ENCODE peak calls at places on chromosome 11, in eight cellular contexts. L is AG08395, C is GM12891, S is neural crest cell, A is LHCN-M2, M is substantia nigra, Z is K562, W is T1000. R is an unnamed sample.

GRCh38 chr11:43734256-43734655 is 53.7 kb downstream of the HSD17B12 start:
- DNase-seq in S (no peak), Z (no peak), W (no peak), A (no peak), M (no peak), L (no peak), C (no peak), R (no peak)

GRCh38 chr11:124717786-124718634 is 21.7 kb upstream of the NRGN start:
- DNase-seq in Z (no peak), L (peak), C (no peak), W (peak), A (peak), M (no peak), S (no peak), R (no peak)

GRCh38 chr11:44006882-44007495 is 40.8 kb upstream of the ACCSL start:
- DNase-seq in Z (no peak), C (no peak), M (no peak), L (no peak), S (no peak), W (no peak), A (no peak), R (no peak)

GRCh38 chr11:12449961-12450715 is 72.8 kb downstream of the PARVA start:
- DNase-seq in M (no peak), L (peak), C (no peak), S (no peak), Z (no peak), W (peak), A (peak), R (no peak)

GRCh38 chr11:100556781-100557180 is 130.3 kb upstream of the ARHGAP42 start:
- DNase-seq in S (no peak), M (no peak), Z (no peak), W (no peak), C (no peak), A (no peak), L (no peak), R (no peak)

GRCh38 chr11:2275334-2276279 is 5.2 kb upstream of the ASCL2 start:
- DNase-seq in A (no peak), L (no peak), W (no peak), C (no peak), M (no peak), S (no peak), Z (no peak), R (peak)

GRCh38 chr11:10693509-10694071 is at the start of gene IRAG1:
- DNase-seq in W (no peak), L (peak), S (no peak), M (peak), A (no peak), Z (no peak), C (no peak), R (no peak)

GRCh38 chr11:69923196-69923595 is 104.0 kb upstream of the FGF3 start:
- DNase-seq in Z (no peak), M (no peak), W (no peak), S (no peak), C (no peak), L (no peak), A (no peak), R (no peak)

GRCh38 chr11:60945295-60945667 is 6.7 kb downstream of the SLC15A3 start:
- DNase-seq in L (no peak), Z (no peak), S (no peak), A (no peak), C (no peak), W (no peak), M (no peak), R (no peak)

GRCh38 chr11:115384236-115384635 is 120.0 kb downstream of the CADM1 start:
- DNase-seq in C (no peak), L (no peak), S (no peak), W (no peak), M (no peak), A (no peak), Z (no peak), R (no peak)

GRCh38 chr11:61567286-61568061 is 13.4 kb downstream of the SYT7 start:
- DNase-seq in A (peak), C (peak), M (peak), L (peak), S (peak), Z (peak), W (peak), R (no peak)

GRCh38 chr11:66291706-66292542 is at the start of gene TMEM151A:
- DNase-seq in M (no peak), C (no peak), W (no peak), L (peak), Z (no peak), A (no peak), S (no peak), R (no peak)

GRCh38 chr11:11987503-11988022 is 20.9 kb downstream of the DKK3 start:
- DNase-seq in Z (no peak), L (no peak), A (peak), M (no peak), S (no peak), W (no peak), C (no peak), R (no peak)

GRCh38 chr11:68373810-68374501 is 61.6 kb downstream of the LRP5 start:
- DNase-seq in M (peak), C (no peak), W (no peak), A (peak), Z (no peak), S (peak), L (peak), R (no peak)

GRCh38 chr11:130449996-130450419 is 1.6 kb downstream of the ADAMTS15 start:
- DNase-seq in A (no peak), Z (no peak), L (no peak), C (no peak), M (no peak), S (peak), W (peak), R (no peak)

GRCh38 chr11:838441-839279 is 3.7 kb downstream of the POLR2L start:
- DNase-seq in Z (peak), L (peak), C (no peak), S (no peak), A (peak), W (no peak), M (no peak), R (no peak)

GRCh38 chr11:63448646-63449045 is 42.3 kb downstream of the PLAAT5 start:
- DNase-seq in M (no peak), L (no peak), W (no peak), Z (no peak), C (no peak), A (no peak), S (no peak), R (no peak)

GRCh38 chr11:74680035-74680671 is 51.1 kb downstream of the CHRDL2 start:
- DNase-seq in A (no peak), S (no peak), Z (no peak), C (no peak), W (no peak), M (no peak), L (no peak), R (no peak)

GRCh38 chr11:34250732-34251639 is 106.8 kb downstream of the ABTB2 start:
- DNase-seq in Z (no peak), L (peak), C (peak), A (peak), S (peak), M (peak), W (peak), R (peak)